ENCODE peak calls at places on chromosomes 3 and 15, in ten cellular contexts. R is CD4-positive, CD25-positive, alpha-beta regulatory T cell; A is spleen; L is ovary; T is suprapubic skin; E is psoas muscle; M is neural progenitor cell; S is Karpas-422; I is naive thymus-derived CD4-positive, alpha-beta T cell; W is A549. K is an unnamed sample.

GRCh38 chr3:193560870-193561269 is 6.2 kb upstream of the ATP13A4 start:
- DNase-seq in T (no peak), M (no peak), L (no peak), E (no peak), S (no peak), I (no peak), A (no peak), R (no peak), W (no peak), K (no peak)

GRCh38 chr3:70120360-70120966 is 120.9 kb downstream of the SAMMSON start:
- DNase-seq in I (peak; percentile 15), T (no peak), E (peak; percentile 64), L (no peak), R (peak; percentile 12), A (peak; percentile 77), W (peak; percentile 56), S (peak; percentile 94), M (peak; percentile 73), K (peak; percentile 15)

GRCh38 chr3:174863488-174863887 is 4.4 kb downstream of the NAALADL2 start:
- DNase-seq in W (no peak), M (no peak), L (no peak), A (no peak), I (no peak), R (no peak), E (no peak), S (no peak), T (no peak), K (no peak)

GRCh38 chr15:62569460-62570404 is 404.6 kb upstream of the C2CD4B start:
- DNase-seq in I (no peak), W (peak; percentile 79), L (peak; percentile 77), T (peak; percentile 85), S (no peak), M (no peak), A (no peak), E (peak; percentile 88), R (no peak), K (no peak)

GRCh38 chr3:64209866-64210609 is 15.2 kb downstream of the PRICKLE2 start:
- DNase-seq in I (no peak), E (peak; percentile 84), M (no peak), W (no peak), L (peak; percentile 56), A (no peak), R (no peak), T (peak; percentile 91), S (no peak), K (no peak)

GRCh38 chr3:126464997-126465396 is 10.7 kb downstream of the ZXDC start:
- DNase-seq in L (peak; percentile 5), M (no peak), R (no peak), T (no peak), W (no peak), E (peak; percentile 48), S (no peak), I (no peak), A (peak; percentile 64), K (no peak)

GRCh38 chr3:25458420-25458814 is 30.4 kb downstream of the RARB start:
- DNase-seq in S (no peak), E (no peak), I (no peak), R (no peak), T (no peak), M (no peak), L (no peak), A (no peak), W (no peak), K (no peak)

GRCh38 chr15:85831415-85832113 is 36.8 kb upstream of the KLHL25 start:
- DNase-seq in S (peak; percentile 77), T (peak; percentile 84), I (peak; percentile 12), W (peak; percentile 54), E (peak; percentile 78), R (no peak), L (peak; percentile 82), A (no peak), M (peak; percentile 81), K (peak; percentile 17)

GRCh38 chr3:192866804-192867203 is 50.9 kb downstream of the MB21D2 start:
- DNase-seq in A (no peak), T (no peak), L (no peak), M (no peak), I (no peak), W (no peak), E (no peak), S (no peak), R (no peak), K (no peak)

GRCh38 chr15:55434989-55435825 is 26.9 kb downstream of the PIERCE2 start:
- DNase-seq in W (peak; percentile 64), A (no peak), I (peak; percentile 30), S (peak; percentile 78), L (no peak), T (no peak), R (no peak), E (no peak), M (peak; percentile 64), K (peak; percentile 28)

GRCh38 chr3:161576733-161577510 is 80.3 kb downstream of the OTOL1 start:
- DNase-seq in M (no peak), L (no peak), E (no peak), R (no peak), S (no peak), W (no peak), I (no peak), A (no peak), T (no peak), K (no peak)

GRCh38 chr3:119147494-119147893 is 1.5 kb downstream of the TEX55 start:
- DNase-seq in T (no peak), I (no peak), A (no peak), M (no peak), L (no peak), E (no peak), S (no peak), R (no peak), W (no peak), K (no peak)

GRCh38 chr3:186511702-186512101 is 32.5 kb downstream of the CRYGS start:
- DNase-seq in L (no peak), R (no peak), M (no peak), I (no peak), A (no peak), T (no peak), W (no peak), S (no peak), E (no peak), K (no peak)

GRCh38 chr3:119831941-119832371 is 50.1 kb downstream of the NR1I2 start:
- DNase-seq in T (no peak), M (no peak), E (no peak), L (no peak), R (no peak), S (peak; percentile 40), A (no peak), I (no peak), W (no peak), K (no peak)

GRCh38 chr3:73115806-73116205 is 54.3 kb downstream of the EBLN2 start:
- DNase-seq in T (no peak), I (no peak), S (no peak), W (no peak), L (no peak), E (peak; percentile 30), A (no peak), M (no peak), R (no peak), K (no peak)

GRCh38 chr3:149770246-149770645 is 18.0 kb upstream of the COMMD2 start:
- DNase-seq in M (no peak), I (no peak), S (no peak), L (no peak), A (no peak), W (no peak), E (no peak), T (no peak), R (no peak), K (no peak)

GRCh38 chr3:51997935-51998596 is 2.4 kb upstream of the RPL29 start:
- DNase-seq in M (no peak), R (no peak), A (no peak), L (no peak), W (no peak), T (no peak), E (no peak), S (no peak), I (no peak), K (no peak)

GRCh38 chr15:40038267-40038653 is 721 bp downstream of the SRP14 start:
- DNase-seq in R (no peak), L (no peak), T (no peak), S (no peak), A (no peak), W (no peak), E (no peak), M (no peak), I (no peak), K (no peak)

GRCh38 chr15:36499751-36500389 is 79.6 kb upstream of the CDIN1 start:
- DNase-seq in R (no peak), M (no peak), A (no peak), L (no peak), W (no peak), E (no peak), S (no peak), T (no peak), I (no peak), K (no peak)

GRCh38 chr15:90099072-90099867 is 3.0 kb downstream of the IDH2 start:
- DNase-seq in M (no peak), A (peak; percentile 81), W (no peak), I (peak; percentile 52), R (no peak), L (no peak), T (no peak), E (no peak), S (peak; percentile 57), K (peak; percentile 71)
- H3K27ac ChIP-seq in M (no peak overlapping the region), A (peak overlapping the region; percentile 80), W (no peak overlapping the region), I (peak overlapping the region; percentile 90), R (peak overlapping the region; percentile 96), L (no peak overlapping the region), T (peak overlapping the region; percentile 93), E (peak overlapping the region; percentile 100), S (peak overlapping the region; percentile 97), K (peak overlapping the region; percentile 65)

GRCh38 chr3:42652251-42652610 is 1.3 kb upstream of the ZBTB47 start:
- DNase-seq in I (no peak), T (no peak), M (no peak), E (no peak), W (no peak), S (peak; percentile 63), A (no peak), R (no peak), L (no peak), K (no peak)
- H3K4me1 ChIP-seq in I (peaks cover 5% of the 10 kb centered on the region), T (peaks cover 55% of the 10 kb centered on the region), M (peaks cover 17% of the 10 kb centered on the region), E (peaks cover 38% of the 10 kb centered on the region), W (peaks cover 37% of the 10 kb centered on the region), S (peaks cover 32% of the 10 kb centered on the region), A (peaks cover 92% of the 10 kb centered on the region), R (peaks cover 18% of the 10 kb centered on the region), L (peaks cover 16% of the 10 kb centered on the region), K (peaks cover 28% of the 10 kb centered on the region)

GRCh38 chr3:185216587-185216918 is 37.3 kb downstream of the EHHADH start:
- DNase-seq in S (no peak), A (no peak), M (no peak), T (no peak), R (no peak), L (no peak), W (no peak), E (no peak), I (no peak), K (no peak)
- H3K4me3 ChIP-seq in S (peak overlapping the region; percentile 24), A (peak overlapping the region; percentile 18), M (no peak overlapping the region), T (no peak overlapping the region), R (no peak overlapping the region), L (peak overlapping the region; percentile 8), W (no peak overlapping the region), E (peak overlapping the region; percentile 35), I (no peak overlapping the region), K (no peak overlapping the region)

DNA sequence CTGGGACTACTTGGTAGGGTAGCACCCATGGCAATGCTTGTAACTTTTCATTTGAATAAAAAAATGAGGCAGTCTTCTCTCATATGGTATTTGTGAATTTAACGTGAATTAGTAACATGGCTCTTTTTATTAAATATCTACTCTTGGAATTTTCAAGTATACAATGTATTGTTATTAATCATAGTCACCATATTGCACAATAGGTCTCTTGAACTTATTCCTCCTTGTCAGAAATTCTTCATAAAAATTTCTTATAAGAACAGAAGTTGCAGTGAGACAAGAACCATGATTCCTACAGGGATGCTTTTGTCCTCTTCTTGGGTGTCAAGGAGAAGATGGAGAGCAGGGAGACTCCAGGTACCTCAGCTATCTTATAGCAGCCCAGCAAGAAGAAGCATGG is 203.8 kb upstream of the FEZF2 start:
- DNase-seq in I (no peak), T (no peak), L (no peak), W (no peak), S (no peak), A (no peak), E (no peak), M (no peak), R (no peak), K (no peak)
- H3K27ac ChIP-seq in I (no peak overlapping the region), T (no peak overlapping the region), L (no peak overlapping the region), W (no peak overlapping the region), S (no peak overlapping the region), A (no peak overlapping the region), E (no peak overlapping the region), M (no peak overlapping the region), R (no peak overlapping the region), K (no peak overlapping the region)

K was measured in CD4-positive, alpha-beta memory T cell.